ENCODE peak calls at places on chromosome 4, in six cellular contexts. One of them, this sample, is unnamed.

GRCh38 chr4:128837679-128838078 is 28.2 kb downstream of the JADE1 start:
- DNase-seq in dorsolateral prefrontal cortex: no peak
- DNase-seq in H9: no peak
- DNase-seq in choroid plexus epithelial cell: no peak
- DNase-seq in colonic mucosa: no peak
- DNase-seq in cardiac muscle cell: no peak
- DNase-seq in this sample: no peak

GRCh38 chr4:65139998-65140397 is 530.3 kb downstream of the EPHA5 start:
- DNase-seq in H9: no peak
- DNase-seq in colonic mucosa: no peak
- DNase-seq in cardiac muscle cell: no peak
- DNase-seq in choroid plexus epithelial cell: no peak
- DNase-seq in dorsolateral prefrontal cortex: no peak
- DNase-seq in this sample: no peak

GRCh38 chr4:37890501-37891220 is at the start of gene TBC1D1:
- DNase-seq in cardiac muscle cell: peak
- DNase-seq in colonic mucosa: peak
- DNase-seq in dorsolateral prefrontal cortex: peak
- DNase-seq in H9: peak
- DNase-seq in choroid plexus epithelial cell: no peak
- DNase-seq in this sample: peak

GRCh38 chr4:56752985-56753384 is 68.5 kb downstream of the SPINK2 start:
- DNase-seq in choroid plexus epithelial cell: no peak
- DNase-seq in H9: no peak
- DNase-seq in cardiac muscle cell: no peak
- DNase-seq in colonic mucosa: peak
- DNase-seq in dorsolateral prefrontal cortex: no peak
- DNase-seq in this sample: no peak

GRCh38 chr4:186887211-186887785 is 163.6 kb upstream of the FAT1 start:
- DNase-seq in cardiac muscle cell: peak
- DNase-seq in colonic mucosa: no peak
- DNase-seq in dorsolateral prefrontal cortex: no peak
- DNase-seq in H9: no peak
- DNase-seq in choroid plexus epithelial cell: peak
- DNase-seq in this sample: no peak

GRCh38 chr4:69753666-69754065 is 6.8 kb downstream of the SULT1B1 start:
- DNase-seq in dorsolateral prefrontal cortex: no peak
- DNase-seq in cardiac muscle cell: peak
- DNase-seq in H9: no peak
- DNase-seq in colonic mucosa: no peak
- DNase-seq in choroid plexus epithelial cell: peak
- DNase-seq in this sample: no peak

GRCh38 chr4:118113220-118113619 is 78.9 kb downstream of the NDST3 start:
- DNase-seq in choroid plexus epithelial cell: peak
- DNase-seq in colonic mucosa: no peak
- DNase-seq in H9: no peak
- DNase-seq in dorsolateral prefrontal cortex: no peak
- DNase-seq in cardiac muscle cell: no peak
- DNase-seq in this sample: no peak

GRCh38 chr4:114399085-114399484 is 199.5 kb upstream of the UGT8 start:
- DNase-seq in dorsolateral prefrontal cortex: no peak
- DNase-seq in colonic mucosa: no peak
- DNase-seq in H9: peak
- DNase-seq in cardiac muscle cell: no peak
- DNase-seq in choroid plexus epithelial cell: peak
- DNase-seq in this sample: no peak

GRCh38 chr4:150668824-150669223 is 86.9 kb downstream of the MAB21L2 start:
- DNase-seq in dorsolateral prefrontal cortex: no peak
- DNase-seq in H9: no peak
- DNase-seq in choroid plexus epithelial cell: peak
- DNase-seq in cardiac muscle cell: no peak
- DNase-seq in colonic mucosa: no peak
- DNase-seq in this sample: no peak

GRCh38 chr4:727576-727975 is 21.9 kb downstream of the PCGF3 start:
- DNase-seq in cardiac muscle cell: no peak
- DNase-seq in H9: no peak
- DNase-seq in dorsolateral prefrontal cortex: no peak
- DNase-seq in choroid plexus epithelial cell: peak
- DNase-seq in colonic mucosa: no peak
- DNase-seq in this sample: no peak

GRCh38 chr4:113987382-113987930 is 8.0 kb upstream of the ARSJ start:
- DNase-seq in H9: no peak
- DNase-seq in cardiac muscle cell: no peak
- DNase-seq in choroid plexus epithelial cell: no peak
- DNase-seq in dorsolateral prefrontal cortex: no peak
- DNase-seq in colonic mucosa: no peak
- DNase-seq in this sample: no peak

GRCh38 chr4:41207330-41207831 is 7.0 kb downstream of the APBB2 start:
- DNase-seq in H9: no peak
- DNase-seq in colonic mucosa: no peak
- DNase-seq in choroid plexus epithelial cell: peak
- DNase-seq in cardiac muscle cell: no peak
- DNase-seq in dorsolateral prefrontal cortex: no peak
- DNase-seq in this sample: no peak

GRCh38 chr4:149072359-149072758 is 630.1 kb upstream of the NR3C2 start:
- DNase-seq in dorsolateral prefrontal cortex: no peak
- DNase-seq in cardiac muscle cell: no peak
- DNase-seq in choroid plexus epithelial cell: no peak
- DNase-seq in H9: no peak
- DNase-seq in colonic mucosa: no peak
- DNase-seq in this sample: no peak

GRCh38 chr4:164441131-164441530 is 312.8 kb upstream of the SMIM31 start:
- DNase-seq in cardiac muscle cell: no peak
- DNase-seq in colonic mucosa: no peak
- DNase-seq in choroid plexus epithelial cell: no peak
- DNase-seq in dorsolateral prefrontal cortex: no peak
- DNase-seq in H9: no peak
- DNase-seq in this sample: no peak

GRCh38 chr4:158758142-158758541 is 10.7 kb upstream of the FNIP2 start:
- DNase-seq in dorsolateral prefrontal cortex: no peak
- DNase-seq in choroid plexus epithelial cell: peak
- DNase-seq in colonic mucosa: no peak
- DNase-seq in cardiac muscle cell: no peak
- DNase-seq in H9: no peak
- DNase-seq in this sample: no peak

GRCh38 chr4:87012265-87012953 is 77.6 kb downstream of the AFF1 start:
- DNase-seq in dorsolateral prefrontal cortex: no peak
- DNase-seq in cardiac muscle cell: no peak
- DNase-seq in choroid plexus epithelial cell: no peak
- DNase-seq in colonic mucosa: peak
- DNase-seq in H9: no peak
- DNase-seq in this sample: no peak

GRCh38 chr4:81173213-81173612 is 41.8 kb downstream of the PRKG2 start:
- DNase-seq in H9: no peak
- DNase-seq in dorsolateral prefrontal cortex: no peak
- DNase-seq in cardiac muscle cell: no peak
- DNase-seq in colonic mucosa: no peak
- DNase-seq in choroid plexus epithelial cell: peak
- DNase-seq in this sample: no peak

GRCh38 chr4:172950990-172951389 is 217.6 kb upstream of the GALNT7 start:
- DNase-seq in cardiac muscle cell: no peak
- DNase-seq in H9: no peak
- DNase-seq in colonic mucosa: no peak
- DNase-seq in choroid plexus epithelial cell: no peak
- DNase-seq in dorsolateral prefrontal cortex: no peak
- DNase-seq in this sample: no peak

GRCh38 chr4:113604955-113605354 is 156.6 kb downstream of the CAMK2D start:
- DNase-seq in dorsolateral prefrontal cortex: no peak
- DNase-seq in cardiac muscle cell: no peak
- DNase-seq in choroid plexus epithelial cell: peak
- DNase-seq in H9: no peak
- DNase-seq in colonic mucosa: no peak
- DNase-seq in this sample: no peak

GRCh38 chr4:98939892-98940298 is 11.0 kb upstream of the EIF4E start:
- DNase-seq in dorsolateral prefrontal cortex: no peak
- DNase-seq in colonic mucosa: no peak
- DNase-seq in cardiac muscle cell: peak
- DNase-seq in H9: peak
- DNase-seq in choroid plexus epithelial cell: peak
- DNase-seq in this sample: no peak

GRCh38 chr4:15013585-15013984 is 11.3 kb downstream of the CPEB2 start:
- DNase-seq in dorsolateral prefrontal cortex: no peak
- DNase-seq in H9: no peak
- DNase-seq in cardiac muscle cell: no peak
- DNase-seq in colonic mucosa: no peak
- DNase-seq in choroid plexus epithelial cell: peak
- DNase-seq in this sample: no peak

GRCh38 chr4:151389316-151389715 is 19.7 kb upstream of the FHIP1A start:
- DNase-seq in colonic mucosa: no peak
- DNase-seq in cardiac muscle cell: no peak
- DNase-seq in choroid plexus epithelial cell: no peak
- DNase-seq in dorsolateral prefrontal cortex: no peak
- DNase-seq in H9: no peak
- DNase-seq in this sample: no peak

GRCh38 chr4:70399319-70399718 is 1.6 kb downstream of the OPRPN start:
- DNase-seq in H9: no peak
- DNase-seq in dorsolateral prefrontal cortex: no peak
- DNase-seq in choroid plexus epithelial cell: no peak
- DNase-seq in cardiac muscle cell: no peak
- DNase-seq in colonic mucosa: no peak
- DNase-seq in this sample: no peak

GRCh38 chr4:40305329-40306193 is 29.6 kb upstream of the CHRNA9 start:
- DNase-seq in dorsolateral prefrontal cortex: no peak
- DNase-seq in H9: no peak
- DNase-seq in colonic mucosa: no peak
- DNase-seq in choroid plexus epithelial cell: no peak
- DNase-seq in cardiac muscle cell: no peak
- DNase-seq in this sample: no peak

GRCh38 chr4:42642136-42642797 is 14.6 kb downstream of the ATP8A1 start:
- DNase-seq in cardiac muscle cell: no peak
- DNase-seq in colonic mucosa: no peak
- DNase-seq in dorsolateral prefrontal cortex: no peak
- DNase-seq in choroid plexus epithelial cell: no peak
- DNase-seq in H9: no peak
- DNase-seq in this sample: no peak

GRCh38 chr4:129113919-129114318 is 18.0 kb downstream of the C4orf33 start:
- DNase-seq in dorsolateral prefrontal cortex: no peak
- DNase-seq in colonic mucosa: no peak
- DNase-seq in cardiac muscle cell: no peak
- DNase-seq in choroid plexus epithelial cell: no peak
- DNase-seq in H9: no peak
- DNase-seq in this sample: no peak

GRCh38 chr4:8599657-8600056 is 7.1 kb downstream of the CPZ start:
- DNase-seq in colonic mucosa: no peak
- DNase-seq in choroid plexus epithelial cell: peak
- DNase-seq in cardiac muscle cell: no peak
- DNase-seq in H9: no peak
- DNase-seq in dorsolateral prefrontal cortex: no peak
- DNase-seq in this sample: no peak

GRCh38 chr4:5125326-5125725 is 74.0 kb downstream of the STK32B start:
- DNase-seq in choroid plexus epithelial cell: no peak
- DNase-seq in dorsolateral prefrontal cortex: no peak
- DNase-seq in H9: no peak
- DNase-seq in cardiac muscle cell: no peak
- DNase-seq in colonic mucosa: no peak
- DNase-seq in this sample: no peak

GRCh38 chr4:124000233-124000632 is 603.6 kb downstream of the SPRY1 start:
- DNase-seq in colonic mucosa: no peak
- DNase-seq in H9: no peak
- DNase-seq in choroid plexus epithelial cell: no peak
- DNase-seq in dorsolateral prefrontal cortex: no peak
- DNase-seq in cardiac muscle cell: no peak
- DNase-seq in this sample: no peak

GRCh38 chr4:123997116-123997515 is 600.5 kb downstream of the SPRY1 start:
- DNase-seq in choroid plexus epithelial cell: peak
- DNase-seq in cardiac muscle cell: no peak
- DNase-seq in colonic mucosa: no peak
- DNase-seq in H9: no peak
- DNase-seq in dorsolateral prefrontal cortex: no peak
- DNase-seq in this sample: peak

GRCh38 chr4:123994917-123995316 is 598.3 kb downstream of the SPRY1 start:
- DNase-seq in choroid plexus epithelial cell: no peak
- DNase-seq in colonic mucosa: no peak
- DNase-seq in cardiac muscle cell: no peak
- DNase-seq in H9: no peak
- DNase-seq in dorsolateral prefrontal cortex: no peak
- DNase-seq in this sample: no peak

GRCh38 chr4:123995939-123996338 is 599.3 kb downstream of the SPRY1 start:
- DNase-seq in cardiac muscle cell: no peak
- DNase-seq in H9: no peak
- DNase-seq in dorsolateral prefrontal cortex: no peak
- DNase-seq in choroid plexus epithelial cell: peak
- DNase-seq in colonic mucosa: no peak
- DNase-seq in this sample: no peak

GRCh38 chr4:123997736-123998449 is 601.3 kb downstream of the SPRY1 start:
- DNase-seq in choroid plexus epithelial cell: no peak
- DNase-seq in dorsolateral prefrontal cortex: no peak
- DNase-seq in colonic mucosa: no peak
- DNase-seq in cardiac muscle cell: no peak
- DNase-seq in H9: no peak
- DNase-seq in this sample: no peak
- TF ChIP-seq CTCF in choroid plexus epithelial cell: no peak
- TF ChIP-seq CTCF in dorsolateral prefrontal cortex: no peak
- TF ChIP-seq CTCF in colonic mucosa: no peak
- TF ChIP-seq CTCF in cardiac muscle cell: no peak
- TF ChIP-seq CTCF in H9: no peak
- TF ChIP-seq CTCF in this sample: no peak

DNA sequence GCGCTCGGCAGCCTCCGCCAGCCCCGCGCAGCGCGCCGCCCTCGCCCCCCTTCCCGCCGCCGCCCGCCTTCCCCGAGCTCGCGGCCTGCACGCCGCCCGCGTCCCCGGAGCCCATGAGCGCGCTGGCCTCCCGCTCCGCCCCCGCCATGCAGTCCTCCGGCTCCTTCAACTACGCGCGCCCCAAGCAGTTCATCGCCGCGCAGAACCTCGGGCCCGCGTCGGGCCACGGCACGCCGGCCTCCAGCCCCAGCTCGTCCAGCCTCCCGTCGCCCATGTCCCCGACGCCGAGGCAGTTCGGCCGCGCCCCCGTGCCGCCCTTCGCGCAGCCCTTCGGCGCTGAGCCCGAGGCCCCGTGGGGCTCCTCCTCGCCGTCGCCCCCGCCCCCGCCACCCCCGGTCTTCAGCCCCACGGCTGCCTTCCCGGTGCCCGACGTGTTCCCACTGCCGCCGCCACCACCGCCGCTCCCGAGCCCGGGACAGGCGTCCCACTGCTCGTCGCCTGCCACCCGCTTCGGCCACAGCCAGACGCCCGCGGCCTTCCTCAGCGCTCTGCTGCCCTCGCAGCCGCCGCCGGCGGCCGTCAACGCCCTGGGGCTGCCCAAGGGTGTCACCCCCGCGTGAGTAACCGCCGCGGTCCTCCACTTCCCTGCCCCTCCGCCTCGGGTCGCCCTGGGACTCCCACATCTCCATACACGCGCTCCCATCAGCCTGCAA is 132.1 kb downstream of the CBR4 start:
- DNase-seq in cardiac muscle cell: no peak
- DNase-seq in choroid plexus epithelial cell: no peak
- DNase-seq in colonic mucosa: peak
- DNase-seq in H9: peak
- DNase-seq in dorsolateral prefrontal cortex: no peak
- DNase-seq in this sample: peak
- TF ChIP-seq CTCF in cardiac muscle cell: no peak
- TF ChIP-seq CTCF in choroid plexus epithelial cell: no peak
- TF ChIP-seq CTCF in colonic mucosa: no peak
- TF ChIP-seq CTCF in H9: no peak
- TF ChIP-seq CTCF in dorsolateral prefrontal cortex: no peak
- TF ChIP-seq CTCF in this sample: no peak

GRCh38 chr4:82851902-82852750 is 38.8 kb downstream of the SEC31A start:
- DNase-seq in cardiac muscle cell: peak
- DNase-seq in colonic mucosa: no peak
- DNase-seq in dorsolateral prefrontal cortex: no peak
- DNase-seq in choroid plexus epithelial cell: peak
- DNase-seq in H9: no peak
- DNase-seq in this sample: no peak
- TF ChIP-seq CTCF in cardiac muscle cell: peak
- TF ChIP-seq CTCF in colonic mucosa: peak
- TF ChIP-seq CTCF in dorsolateral prefrontal cortex: peak
- TF ChIP-seq CTCF in choroid plexus epithelial cell: peak
- TF ChIP-seq CTCF in H9: peak
- TF ChIP-seq CTCF in this sample: no peak

GRCh38 chr4:183601381-183601780 is 57.6 kb downstream of the RWDD4 start:
- DNase-seq in dorsolateral prefrontal cortex: no peak
- DNase-seq in H9: no peak
- DNase-seq in colonic mucosa: no peak
- DNase-seq in choroid plexus epithelial cell: no peak
- DNase-seq in cardiac muscle cell: no peak
- DNase-seq in this sample: no peak
- TF ChIP-seq CTCF in dorsolateral prefrontal cortex: no peak
- TF ChIP-seq CTCF in H9: no peak
- TF ChIP-seq CTCF in colonic mucosa: no peak
- TF ChIP-seq CTCF in choroid plexus epithelial cell: no peak
- TF ChIP-seq CTCF in cardiac muscle cell: no peak
- TF ChIP-seq CTCF in this sample: no peak